ENCODE peak calls at places on chromosome 11, in four cellular contexts. T, F, K and R are unnamed samples.

GRCh38 chr11:134478611-134479010 is 66.6 kb upstream of the B3GAT1 start:
- DNase-seq in F (no peak), T (no peak), K (no peak), R (no peak)

GRCh38 chr11:116376547-116376946 is 396.2 kb downstream of the BUD13 start:
- DNase-seq in T (no peak), K (no peak), F (no peak), R (no peak)

GRCh38 chr11:58629857-58630256 is 7.4 kb downstream of the CNTF start:
- DNase-seq in F (peak), K (no peak), T (no peak), R (peak)

GRCh38 chr11:55956521-55956920 is 13.2 kb downstream of the OR10AG1 start:
- DNase-seq in F (no peak), T (no peak), K (no peak), R (no peak)

GRCh38 chr11:70569996-70570692 is 171.8 kb downstream of the CTTN start:
- DNase-seq in T (no peak), K (no peak), F (no peak), R (no peak)

GRCh38 chr11:113690619-113691569 is 15.2 kb downstream of the TMPRSS5 start:
- DNase-seq in K (no peak), F (no peak), T (peak), R (peak)

GRCh38 chr11:91773090-91773489 is 451.5 kb upstream of the FAT3 start:
- DNase-seq in T (no peak), K (no peak), F (peak), R (no peak)

GRCh38 chr11:57249384-57250319 is 12.6 kb upstream of the APLNR start:
- DNase-seq in T (peak), K (no peak), F (peak), R (peak)

GRCh38 chr11:113549611-113550061 is 74.4 kb upstream of the DRD2 start:
- DNase-seq in K (no peak), T (no peak), F (no peak), R (no peak)

GRCh38 chr11:26245046-26245445 is 86.9 kb upstream of the ANO3 start:
- DNase-seq in T (no peak), K (no peak), F (no peak), R (no peak)